ENCODE peak calls at places on chromosome 3, in five cellular contexts. P is transverse colon, N is choroid plexus epithelial cell, G is cardiac fibroblast, W is stomach. J is an unnamed sample.

GRCh38 chr3:109023656-109024254 is 70.1 kb upstream of the GUCA1C start:
- DNase-seq in P (peak), N (peak), G (peak), W (peak), J (peak)

GRCh38 chr3:45887759-45888511 is 1.6 kb downstream of the CCR9 start:
- DNase-seq in P (no peak), N (peak), G (no peak), W (no peak), J (no peak)

GRCh38 chr3:184786271-184787010 is 25.5 kb upstream of the VPS8 start:
- DNase-seq in P (peak), N (peak), G (peak), W (no peak), J (peak)

GRCh38 chr3:182793663-182794454 is 555 bp downstream of the ATP11B start:
- DNase-seq in P (peak), N (peak), G (peak), W (peak), J (peak)

GRCh38 chr3:111735271-111735758 is 123.8 kb upstream of the PHLDB2 start:
- DNase-seq in P (no peak), N (peak), G (peak), W (no peak), J (peak)

GRCh38 chr3:42780398-42780797 is 7.3 kb upstream of the CCDC13 start:
- DNase-seq in P (no peak), N (no peak), G (peak), W (no peak), J (no peak)

GRCh38 chr3:70264122-70264780 is 48.2 kb downstream of the MDFIC2 start:
- DNase-seq in P (peak), N (peak), G (peak), W (peak), J (peak)

GRCh38 chr3:106534206-106534605 is 665.4 kb upstream of the CBLB start:
- DNase-seq in P (peak), N (peak), G (peak), W (no peak), J (peak)

GRCh38 chr3:133644768-133645167 is 17.0 kb downstream of the TOPBP1 start:
- DNase-seq in P (no peak), N (peak), G (peak), W (no peak), J (peak)

GRCh38 chr3:194713299-194714121 is 27.8 kb downstream of the FAM43A start:
- DNase-seq in P (no peak), N (no peak), G (no peak), W (no peak), J (no peak)

GRCh38 chr3:72274511-72275295 is 489.8 kb upstream of the PROK2 start:
- DNase-seq in P (peak), N (peak), G (peak), W (peak), J (peak)

GRCh38 chr3:122628567-122628966 is 51.1 kb downstream of the PARP15 start:
- DNase-seq in P (no peak), N (peak), G (peak), W (no peak), J (peak)

GRCh38 chr3:20040476-20041196 is 390 bp downstream of the KAT2B start:
- DNase-seq in P (peak), N (peak), G (peak), W (peak), J (peak)

GRCh38 chr3:194395201-194395600 is 3.9 kb downstream of the GP5 start:
- DNase-seq in P (no peak), N (peak), G (no peak), W (no peak), J (no peak)

GRCh38 chr3:184693011-184693975 is 18.6 kb downstream of the MAGEF1 start:
- DNase-seq in P (no peak), N (no peak), G (no peak), W (no peak), J (no peak)

GRCh38 chr3:134035836-134036235 is 6.1 kb upstream of the SLCO2A1 start:
- DNase-seq in P (no peak), N (no peak), G (peak), W (no peak), J (no peak)

GRCh38 chr3:146550743-146551510 is 6.5 kb upstream of the PLSCR1 start:
- DNase-seq in P (peak), N (peak), G (peak), W (no peak), J (peak)

GRCh38 chr3:129112308-129113052 is 9.1 kb downstream of the RAB43 start:
- DNase-seq in P (no peak), N (peak), G (peak), W (no peak), J (peak)

GRCh38 chr3:105836533-105836932 is 32.3 kb downstream of the CBLB start:
- DNase-seq in P (no peak), N (peak), G (peak), W (no peak), J (peak)

GRCh38 chr3:42190701-42191442 is 75.1 kb downstream of the CCK start:
- DNase-seq in P (peak), N (peak), G (peak), W (peak), J (peak)

GRCh38 chr3:130905551-130905950 is 11.7 kb downstream of the ATP2C1 start:
- DNase-seq in P (no peak), N (peak), G (peak), W (no peak), J (peak)

GRCh38 chr3:124360140-124360539 is 368.2 kb upstream of the ROPN1 start:
- DNase-seq in P (no peak), N (no peak), G (no peak), W (no peak), J (no peak)

GRCh38 chr3:81545572-81545971 is 215.9 kb downstream of the GBE1 start:
- DNase-seq in P (no peak), N (peak), G (peak), W (no peak), J (no peak)

GRCh38 chr3:160225181-160226025 is at the start of gene C3orf80:
- DNase-seq in P (peak), N (peak), G (peak), W (peak), J (no peak)

GRCh38 chr3:160618363-160618762 is 53.0 kb upstream of the KPNA4 start:
- DNase-seq in P (no peak), N (peak), G (no peak), W (peak), J (no peak)

GRCh38 chr3:167976880-167977498 is 118.7 kb downstream of the GOLIM4 start:
- DNase-seq in P (no peak), N (peak), G (peak), W (no peak), J (peak)

GRCh38 chr3:38114052-38114874 is 22.7 kb downstream of the ACAA1 start:
- DNase-seq in P (no peak), N (no peak), G (no peak), W (no peak), J (no peak)

GRCh38 chr3:26078539-26078938 is 288.6 kb downstream of the OXSM start:
- DNase-seq in P (no peak), N (no peak), G (no peak), W (no peak), J (no peak)

GRCh38 chr3:148360046-148360445 is 337.7 kb upstream of the AGTR1 start:
- DNase-seq in P (no peak), N (peak), G (peak), W (no peak), J (peak)

GRCh38 chr3:51933471-51934138 is 8.1 kb downstream of the RRP9 start:
- DNase-seq in P (no peak), N (no peak), G (no peak), W (no peak), J (no peak)

GRCh38 chr3:169323580-169324453 is 339.7 kb downstream of the MECOM start:
- DNase-seq in P (no peak), N (peak), G (peak), W (no peak), J (no peak)

GRCh38 chr3:177441813-177442646 is 244.7 kb upstream of the TBL1XR1 start:
- DNase-seq in P (no peak), N (no peak), G (no peak), W (no peak), J (no peak)
- H3K4me3 ChIP-seq in P (peak), N (no peak), G (no peak), W (no peak), J (no peak)

GRCh38 chr3:73716418-73716817 is 91.7 kb upstream of the PDZRN3 start:
- DNase-seq in P (no peak), N (peak), G (peak), W (no peak), J (no peak)
- H3K4me3 ChIP-seq in P (no peak), N (no peak), G (no peak), W (no peak), J (no peak)

GRCh38 chr3:44338828-44339127 is 212 bp downstream of the TCAIM start:
- DNase-seq in P (no peak), N (no peak), G (no peak), W (no peak), J (no peak)
- H3K4me3 ChIP-seq in P (peak), N (peak), G (peak), W (peak), J (peak)

DNA sequence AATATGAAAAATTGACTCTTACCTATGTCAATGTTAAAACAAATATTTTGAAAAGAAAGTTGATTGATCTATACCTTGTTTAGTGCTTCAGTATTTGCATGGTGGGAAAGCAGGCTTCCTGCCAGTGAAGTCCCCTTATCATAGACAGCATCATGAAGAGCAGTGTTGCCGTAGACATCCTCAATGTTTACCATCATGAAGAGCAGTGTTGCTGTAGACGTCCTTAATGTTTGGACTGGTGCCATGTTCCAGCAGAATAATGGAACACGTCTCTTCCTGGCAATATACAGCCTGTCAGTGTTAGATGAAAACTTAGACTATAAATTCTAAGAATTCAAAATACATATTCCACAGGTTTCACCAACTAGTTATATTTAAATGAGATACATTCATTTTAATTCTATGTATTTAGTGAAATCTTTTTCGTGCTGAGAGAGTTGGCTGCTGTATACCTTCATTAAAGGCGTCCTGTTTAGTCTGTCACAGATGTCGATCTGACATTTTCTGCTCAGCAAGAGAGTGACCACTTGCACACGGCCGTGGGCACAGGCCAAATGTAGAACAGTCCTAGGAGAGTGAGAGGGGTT is 116.8 kb downstream of the LMLN start:
- DNase-seq in P (no peak), N (no peak), G (no peak), W (no peak), J (no peak)
- H3K4me3 ChIP-seq in P (no peak), N (no peak), G (no peak), W (no peak), J (no peak)

GRCh38 chr3:32836601-32837000 is 18.8 kb downstream of the TRIM71 start:
- DNase-seq in P (no peak), N (no peak), G (no peak), W (no peak), J (no peak)

GRCh38 chr3:32837366-32837765 is 19.6 kb downstream of the TRIM71 start:
- DNase-seq in P (no peak), N (no peak), G (no peak), W (no peak), J (no peak)

GRCh38 chr3:32837789-32838188 is 20.0 kb downstream of the TRIM71 start:
- DNase-seq in P (no peak), N (no peak), G (no peak), W (no peak), J (no peak)

GRCh38 chr3:32835943-32836342 is 18.1 kb downstream of the TRIM71 start:
- DNase-seq in P (no peak), N (no peak), G (no peak), W (no peak), J (no peak)

GRCh38 chr3:32835049-32835371 is 17.2 kb downstream of the TRIM71 start:
- DNase-seq in P (no peak), N (no peak), G (no peak), W (no peak), J (no peak)
- H3K4me3 ChIP-seq in P (no peak), N (no peak), G (no peak), W (no peak), J (no peak)

GRCh38 chr3:63975705-63976104 is 47.6 kb downstream of the PSMD6 start:
- DNase-seq in P (no peak), N (peak), G (peak), W (no peak), J (peak)
- H3K4me3 ChIP-seq in P (no peak), N (no peak), G (no peak), W (no peak), J (no peak)

GRCh38 chr3:28294667-28295413 is 53.4 kb downstream of the CMC1 start:
- DNase-seq in P (no peak), N (peak), G (peak), W (no peak), J (no peak)

GRCh38 chr3:28291577-28291976 is 50.2 kb downstream of the CMC1 start:
- DNase-seq in P (no peak), N (no peak), G (no peak), W (no peak), J (no peak)

GRCh38 chr3:28299705-28300104 is 48.8 kb upstream of the ZCWPW2 start:
- DNase-seq in P (no peak), N (no peak), G (no peak), W (no peak), J (no peak)

GRCh38 chr3:28292622-28293021 is 51.2 kb downstream of the CMC1 start:
- DNase-seq in P (no peak), N (no peak), G (no peak), W (no peak), J (no peak)

GRCh38 chr3:28295819-28296364 is 52.6 kb upstream of the ZCWPW2 start:
- DNase-seq in P (no peak), N (peak), G (peak), W (no peak), J (no peak)
- H3K4me3 ChIP-seq in P (no peak), N (no peak), G (no peak), W (no peak), J (no peak)

J was measured in brain microvascular endothelial cell.